ENCODE peak calls at places on chromosomes 13 and 19, in six cellular contexts. B is trophoblast cell, X is H9, Q is IMR-90, I is mesenchymal stem cell, P is mesendoderm. Y is an unnamed sample.

GRCh38 chr19:16363133-16363851 is 38.7 kb downstream of the KLF2 start:
- DNase-seq in B (no peak), X (no peak), Q (no peak), I (no peak), P (peak; percentile 18), Y (no peak)

GRCh38 chr19:3464797-3465235 is 15.5 kb downstream of the SMIM24 start:
- DNase-seq in B (no peak), X (no peak), Q (no peak), I (peak; percentile 56), P (peak; percentile 68), Y (no peak)

GRCh38 chr19:27876489-27876888 is 1336.5 kb downstream of the UQCRFS1 start:
- DNase-seq in B (no peak), X (no peak), Q (no peak), I (no peak), P (no peak), Y (no peak)

GRCh38 chr13:97976551-97977375 is 23.3 kb downstream of the IPO5 start:
- DNase-seq in B (peak; percentile 21), X (peak; percentile 91), Q (no peak), I (peak; percentile 39), P (peak; percentile 47), Y (peak; percentile 21)

GRCh38 chr13:98963917-98964316 is 13.9 kb downstream of the DOCK9 start:
- DNase-seq in B (no peak), X (no peak), Q (no peak), I (no peak), P (no peak), Y (no peak)

GRCh38 chr13:48400090-48400694 is 12.7 kb downstream of the LPAR6 start:
- DNase-seq in B (no peak), X (no peak), Q (no peak), I (peak; percentile 61), P (no peak), Y (no peak)

GRCh38 chr19:18441804-18442788 is 4.2 kb upstream of the ISYNA1 start:
- DNase-seq in B (no peak), X (no peak), Q (no peak), I (no peak), P (no peak), Y (no peak)

GRCh38 chr19:29940971-29941585 is 961 bp upstream of the URI1 start:
- DNase-seq in B (no peak), X (no peak), Q (no peak), I (no peak), P (no peak), Y (no peak)

GRCh38 chr19:18416778-18417249 is 2.4 kb upstream of the SSBP4 start:
- DNase-seq in B (peak; percentile 83), X (peak; percentile 87), Q (peak; percentile 78), I (peak; percentile 97), P (peak; percentile 96), Y (peak; percentile 77)

GRCh38 chr19:6065685-6066365 is 44.5 kb downstream of the RFX2 start:
- DNase-seq in B (peak; percentile 58), X (peak; percentile 45), Q (peak; percentile 30), I (peak; percentile 89), P (peak; percentile 91), Y (no peak)

GRCh38 chr13:48411281-48412099 is 1.4 kb downstream of the LPAR6 start:
- DNase-seq in B (no peak), X (no peak), Q (peak; percentile 21), I (peak; percentile 37), P (peak; percentile 8), Y (no peak)

GRCh38 chr13:50366488-50367174 is 351.4 kb downstream of the KCNRG start:
- DNase-seq in B (no peak), X (no peak), Q (no peak), I (no peak), P (no peak), Y (no peak)

GRCh38 chr13:47903836-47904235 is 97.2 kb downstream of the SUCLA2 start:
- DNase-seq in B (no peak), X (no peak), Q (peak; percentile 77), I (peak; percentile 72), P (no peak), Y (no peak)

GRCh38 chr13:97414392-97414791 is 19.6 kb upstream of the RAP2A start:
- DNase-seq in B (no peak), X (no peak), Q (no peak), I (no peak), P (no peak), Y (no peak)

GRCh38 chr13:76903544-76904162 is 17.4 kb upstream of the KCTD12 start:
- DNase-seq in B (peak; percentile 87), X (peak; percentile 70), Q (peak; percentile 80), I (peak; percentile 79), P (peak; percentile 81), Y (peak; percentile 64)

DNA sequence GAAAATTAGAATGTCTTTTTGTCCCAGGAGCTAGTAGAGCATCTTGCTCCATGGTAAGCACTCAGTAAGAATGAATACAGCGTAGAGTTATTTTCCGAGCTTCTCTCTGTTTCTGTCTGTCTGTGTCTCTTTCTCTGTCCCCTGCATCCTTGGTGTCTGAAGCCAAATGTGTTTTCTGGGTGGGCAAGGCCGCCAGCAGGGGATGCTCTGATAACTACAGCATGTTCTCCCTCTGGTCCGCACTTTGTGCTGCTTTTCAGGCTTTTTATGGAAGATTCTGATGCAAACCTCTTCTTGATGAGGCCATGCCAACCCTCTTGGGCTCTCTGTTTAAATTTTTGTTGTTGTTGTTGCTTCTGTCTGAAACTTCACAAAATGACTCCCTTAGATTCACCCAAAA is 142.8 kb upstream of the UBL3 start:
- DNase-seq in B (no peak), X (no peak), Q (no peak), I (no peak), P (peak; percentile 23), Y (no peak)
- H3K4me2 ChIP-seq in B (no peak overlapping the region), X (no peak overlapping the region), Q (no peak overlapping the region), I (no peak overlapping the region), P (no peak overlapping the region), Y (no peak overlapping the region)

GRCh38 chr19:58560921-58561320 is 2.5 kb upstream of the UBE2M start:
- DNase-seq in B (no peak), X (no peak), Q (no peak), I (no peak), P (no peak), Y (no peak)

GRCh38 chr19:58562126-58563033 is 4.0 kb upstream of the UBE2M start:
- DNase-seq in B (no peak), X (peak; percentile 44), Q (peak; percentile 39), I (no peak), P (no peak), Y (no peak)

GRCh38 chr19:58560007-58560887 is 1.8 kb upstream of the UBE2M start:
- DNase-seq in B (no peak), X (no peak), Q (no peak), I (no peak), P (no peak), Y (no peak)

GRCh38 chr19:58563034-58563573 is 4.7 kb upstream of the UBE2M start:
- DNase-seq in B (no peak), X (peak; percentile 51), Q (no peak), I (no peak), P (no peak), Y (no peak)

GRCh38 chr19:58561373-58562125 is 3.1 kb upstream of the UBE2M start:
- DNase-seq in B (no peak), X (no peak), Q (no peak), I (no peak), P (no peak), Y (no peak)
- H2AK5ac ChIP-seq in B (no peak overlapping the region), X (no peak overlapping the region), Q (peak overlapping the region; percentile 75), I (no peak overlapping the region), P (no peak overlapping the region), Y (peak overlapping the region; percentile 85)

DNA sequence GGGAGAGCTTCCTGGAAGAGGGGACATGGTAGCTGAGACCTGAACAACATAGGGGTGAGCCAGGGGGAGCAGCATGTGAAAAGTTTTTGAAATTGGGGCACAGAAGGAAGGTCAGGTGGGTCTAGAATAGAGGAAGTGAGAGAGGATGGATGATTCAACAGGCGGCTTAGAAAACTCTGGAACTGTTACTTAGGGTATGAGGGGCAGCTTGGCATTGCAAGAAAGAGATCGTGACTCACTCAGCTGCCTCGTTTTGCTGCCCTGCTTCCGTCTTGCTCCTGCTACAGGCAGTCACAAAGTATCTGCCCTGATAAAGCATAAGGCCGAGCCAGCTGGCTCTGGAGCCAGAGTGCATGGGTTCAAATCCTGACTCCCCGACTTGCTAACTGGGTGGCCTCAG is 1.3 kb upstream of the CEACAM20 start:
- DNase-seq in B (no peak), X (no peak), Q (no peak), I (no peak), P (no peak), Y (no peak)
- H3K4me2 ChIP-seq in B (no peak overlapping the region), X (no peak overlapping the region), Q (no peak overlapping the region), I (no peak overlapping the region), P (no peak overlapping the region), Y (no peak overlapping the region)

GRCh38 chr13:113049981-113050380 is 55.6 kb upstream of the F7 start:
- DNase-seq in B (no peak), X (no peak), Q (no peak), I (no peak), P (no peak), Y (no peak)
- H2AK5ac ChIP-seq in B (no peak overlapping the region), X (no peak overlapping the region), Q (no peak overlapping the region), I (no peak overlapping the region), P (no peak overlapping the region), Y (no peak overlapping the region)

DNA sequence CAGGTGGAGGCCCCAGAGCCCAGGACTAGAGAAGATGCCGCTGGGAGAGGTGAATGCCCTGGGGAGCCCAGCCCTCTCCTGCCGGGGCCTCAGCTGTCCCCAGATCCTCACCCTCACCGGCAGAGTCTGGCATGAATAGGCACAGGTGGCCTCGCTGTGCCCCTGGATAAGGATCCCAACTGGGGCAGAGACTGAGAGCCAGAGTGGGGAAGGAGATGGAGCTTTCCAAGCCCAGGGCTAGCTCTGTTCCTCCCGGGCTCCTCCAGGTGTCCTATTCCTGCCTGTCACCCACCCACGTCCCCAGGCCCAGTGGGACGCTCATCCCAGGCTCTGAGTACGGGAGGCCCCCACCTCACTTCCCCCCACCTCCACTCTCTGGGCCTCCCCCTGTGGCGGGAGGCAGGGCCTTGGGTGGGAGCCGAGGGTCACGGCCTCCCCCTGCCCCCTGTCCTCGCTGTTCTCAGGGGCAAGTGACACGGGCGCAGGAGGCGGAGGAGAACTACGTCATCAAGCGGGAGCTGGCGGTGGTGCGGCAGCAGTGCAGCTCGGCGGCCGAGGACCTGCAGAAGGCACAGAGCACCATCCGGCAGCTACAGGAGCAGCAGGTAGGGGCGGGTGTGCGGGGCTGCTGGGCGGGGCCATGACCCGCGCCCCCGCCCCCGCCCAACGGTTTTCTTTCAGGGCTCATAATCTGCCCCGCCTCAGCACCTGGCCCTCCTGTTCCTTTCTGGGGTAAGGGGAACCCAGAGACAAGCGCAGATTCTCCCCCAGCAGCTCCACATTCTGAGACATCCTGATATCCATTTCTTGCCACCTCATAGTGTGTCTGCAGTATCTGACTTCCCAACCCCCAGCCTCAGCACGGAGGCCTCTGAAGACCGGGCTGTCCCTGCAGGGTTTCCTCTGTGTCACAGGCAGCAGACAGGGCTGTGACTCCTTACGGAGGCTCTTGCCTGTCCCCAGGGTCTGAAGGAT is 16.2 kb downstream of the PRR36 start:
- DNase-seq in B (no peak), X (peak; percentile 94), Q (no peak), I (peak; percentile 22), P (peak; percentile 92), Y (peak; percentile 58)
- H3K4me2 ChIP-seq in B (peak overlapping the region; percentile 25), X (peak overlapping the region; percentile 58), Q (no peak overlapping the region), I (no peak overlapping the region), P (no peak overlapping the region), Y (peak overlapping the region; percentile 73)

GRCh38 chr19:1265611-1266115 is 3.5 kb upstream of the CIRBP start:
- DNase-seq in B (peak; percentile 54), X (no peak), Q (peak; percentile 80), I (peak; percentile 98), P (peak; percentile 43), Y (no peak)
- H2AK5ac ChIP-seq in B (peak overlapping the region; percentile 87), X (no peak overlapping the region), Q (peak overlapping the region; percentile 99), I (peak overlapping the region; percentile 54), P (no peak overlapping the region), Y (peak overlapping the region; percentile 100)

Y was measured in neuronal stem cell.